ENCODE peak calls at places on chromosomes 13 and 19, in seven cellular contexts. One of them, this sample, is unnamed.

GRCh38 chr19:33399745-33400681 is 26.5 kb downstream of the CEBPG start:
- DNase-seq in AG04449: no peak
- DNase-seq in GM23338: no peak
- DNase-seq in Caco-2: peak
- DNase-seq in LNCaP clone FGC: no peak
- DNase-seq in WERI-Rb-1: no peak
- DNase-seq in adrenal gland: no peak
- DNase-seq in this sample: no peak

GRCh38 chr13:40126301-40127085 is 471.0 kb downstream of the COG6 start:
- DNase-seq in AG04449: no peak
- DNase-seq in WERI-Rb-1: no peak
- DNase-seq in Caco-2: no peak
- DNase-seq in adrenal gland: no peak
- DNase-seq in GM23338: no peak
- DNase-seq in LNCaP clone FGC: no peak
- DNase-seq in this sample: peak

GRCh38 chr13:35478384-35479222 is 2.1 kb upstream of the MAB21L1 start:
- DNase-seq in adrenal gland: peak
- DNase-seq in LNCaP clone FGC: no peak
- DNase-seq in Caco-2: no peak
- DNase-seq in GM23338: peak
- DNase-seq in AG04449: no peak
- DNase-seq in WERI-Rb-1: peak
- DNase-seq in this sample: peak

GRCh38 chr19:40461669-40462221 is 3.8 kb downstream of the BLVRB start:
- DNase-seq in WERI-Rb-1: no peak
- DNase-seq in AG04449: no peak
- DNase-seq in adrenal gland: peak
- DNase-seq in Caco-2: no peak
- DNase-seq in LNCaP clone FGC: peak
- DNase-seq in GM23338: no peak
- DNase-seq in this sample: peak

GRCh38 chr19:42268142-42268703 is 829 bp upstream of the CIC start:
- DNase-seq in WERI-Rb-1: peak
- DNase-seq in GM23338: peak
- DNase-seq in AG04449: peak
- DNase-seq in LNCaP clone FGC: peak
- DNase-seq in adrenal gland: peak
- DNase-seq in Caco-2: peak
- DNase-seq in this sample: peak

GRCh38 chr19:17331254-17331558 is 3.4 kb downstream of the ANO8 start:
- DNase-seq in LNCaP clone FGC: no peak
- DNase-seq in adrenal gland: no peak
- DNase-seq in AG04449: no peak
- DNase-seq in GM23338: no peak
- DNase-seq in WERI-Rb-1: peak
- DNase-seq in Caco-2: no peak
- DNase-seq in this sample: no peak

GRCh38 chr13:46961719-46962118 is 64.9 kb upstream of the HTR2A start:
- DNase-seq in AG04449: peak
- DNase-seq in WERI-Rb-1: no peak
- DNase-seq in Caco-2: no peak
- DNase-seq in GM23338: no peak
- DNase-seq in adrenal gland: no peak
- DNase-seq in LNCaP clone FGC: no peak
- DNase-seq in this sample: peak

GRCh38 chr13:99983401-99984133 is 2.0 kb downstream of the ZIC2 start:
- DNase-seq in Caco-2: no peak
- DNase-seq in GM23338: peak
- DNase-seq in WERI-Rb-1: no peak
- DNase-seq in LNCaP clone FGC: no peak
- DNase-seq in AG04449: no peak
- DNase-seq in adrenal gland: no peak
- DNase-seq in this sample: no peak

GRCh38 chr19:45824531-45825262 is 9.6 kb upstream of the RSPH6A start:
- DNase-seq in Caco-2: no peak
- DNase-seq in adrenal gland: no peak
- DNase-seq in GM23338: no peak
- DNase-seq in WERI-Rb-1: no peak
- DNase-seq in LNCaP clone FGC: no peak
- DNase-seq in AG04449: no peak
- DNase-seq in this sample: no peak

GRCh38 chr13:99352351-99353271 is 45.4 kb upstream of the GPR183 start:
- DNase-seq in GM23338: no peak
- DNase-seq in LNCaP clone FGC: no peak
- DNase-seq in AG04449: no peak
- DNase-seq in Caco-2: no peak
- DNase-seq in WERI-Rb-1: no peak
- DNase-seq in adrenal gland: no peak
- DNase-seq in this sample: no peak

GRCh38 chr13:47539317-47539716 is 461.8 kb downstream of the SUCLA2 start:
- DNase-seq in Caco-2: no peak
- DNase-seq in AG04449: no peak
- DNase-seq in WERI-Rb-1: no peak
- DNase-seq in LNCaP clone FGC: no peak
- DNase-seq in GM23338: no peak
- DNase-seq in adrenal gland: no peak
- DNase-seq in this sample: no peak

GRCh38 chr19:47658431-47659383 is 49.8 kb downstream of the BICRA start:
- DNase-seq in adrenal gland: no peak
- DNase-seq in GM23338: no peak
- DNase-seq in LNCaP clone FGC: no peak
- DNase-seq in Caco-2: peak
- DNase-seq in WERI-Rb-1: peak
- DNase-seq in AG04449: no peak
- DNase-seq in this sample: no peak

GRCh38 chr19:7526093-7526929 is 3.9 kb downstream of the MCOLN1 start:
- DNase-seq in WERI-Rb-1: no peak
- DNase-seq in GM23338: no peak
- DNase-seq in Caco-2: no peak
- DNase-seq in LNCaP clone FGC: no peak
- DNase-seq in adrenal gland: peak
- DNase-seq in AG04449: no peak
- DNase-seq in this sample: no peak

GRCh38 chr13:98454389-98454881 is 122.5 kb downstream of the STK24 start:
- DNase-seq in adrenal gland: no peak
- DNase-seq in GM23338: no peak
- DNase-seq in AG04449: peak
- DNase-seq in LNCaP clone FGC: peak
- DNase-seq in WERI-Rb-1: no peak
- DNase-seq in Caco-2: no peak
- DNase-seq in this sample: no peak

GRCh38 chr19:6639439-6639838 is 30.5 kb downstream of the TNFSF14 start:
- DNase-seq in WERI-Rb-1: no peak
- DNase-seq in Caco-2: no peak
- DNase-seq in LNCaP clone FGC: no peak
- DNase-seq in GM23338: no peak
- DNase-seq in AG04449: no peak
- DNase-seq in adrenal gland: no peak
- DNase-seq in this sample: peak

GRCh38 chr13:61144301-61144700 is 271.3 kb downstream of the PCDH20 start:
- DNase-seq in adrenal gland: no peak
- DNase-seq in Caco-2: no peak
- DNase-seq in AG04449: no peak
- DNase-seq in LNCaP clone FGC: no peak
- DNase-seq in WERI-Rb-1: no peak
- DNase-seq in GM23338: no peak
- DNase-seq in this sample: no peak

GRCh38 chr13:49585220-49586157 is at the start of gene RCBTB1:
- DNase-seq in LNCaP clone FGC: no peak
- DNase-seq in WERI-Rb-1: peak
- DNase-seq in Caco-2: peak
- DNase-seq in adrenal gland: peak
- DNase-seq in GM23338: peak
- DNase-seq in AG04449: no peak
- DNase-seq in this sample: peak

GRCh38 chr19:5090465-5090779 is 121.5 kb downstream of the KDM4B start:
- DNase-seq in LNCaP clone FGC: no peak
- DNase-seq in GM23338: no peak
- DNase-seq in AG04449: no peak
- DNase-seq in adrenal gland: no peak
- DNase-seq in Caco-2: no peak
- DNase-seq in WERI-Rb-1: no peak
- DNase-seq in this sample: no peak

DNA sequence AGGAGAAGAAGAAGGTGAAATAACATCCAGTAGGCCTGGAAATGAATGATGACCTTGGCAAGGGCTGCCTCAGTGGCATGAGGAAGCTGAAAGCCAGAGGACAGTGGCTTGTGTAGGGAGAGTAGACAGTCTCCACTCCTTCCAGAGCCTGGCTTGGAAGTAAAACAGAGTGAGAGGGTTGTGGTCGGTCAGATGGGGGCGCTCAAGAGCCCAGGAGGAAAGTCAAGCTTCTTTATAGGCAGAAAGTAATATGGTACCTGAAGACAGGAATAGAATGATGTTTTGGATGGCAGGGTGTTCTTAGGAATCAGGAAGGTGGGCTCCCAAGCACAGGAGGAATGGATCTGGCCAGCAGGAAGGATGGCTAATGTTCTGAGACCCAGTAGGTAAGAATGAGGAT is 75.1 kb upstream of the TSC22D1 start:
- DNase-seq in GM23338: peak
- DNase-seq in adrenal gland: no peak
- DNase-seq in Caco-2: no peak
- DNase-seq in LNCaP clone FGC: no peak
- DNase-seq in AG04449: no peak
- DNase-seq in WERI-Rb-1: no peak
- DNase-seq in this sample: no peak
- TF ChIP-seq CTCF in GM23338: peak
- TF ChIP-seq CTCF in adrenal gland: no peak
- TF ChIP-seq CTCF in Caco-2: no peak
- TF ChIP-seq CTCF in LNCaP clone FGC: no peak
- TF ChIP-seq CTCF in AG04449: no peak
- TF ChIP-seq CTCF in WERI-Rb-1: no peak
- TF ChIP-seq CTCF in this sample: no peak

GRCh38 chr19:55591555-55591954 is 7.8 kb downstream of the FIZ1 start:
- DNase-seq in AG04449: no peak
- DNase-seq in Caco-2: no peak
- DNase-seq in adrenal gland: no peak
- DNase-seq in WERI-Rb-1: no peak
- DNase-seq in GM23338: peak
- DNase-seq in LNCaP clone FGC: no peak
- DNase-seq in this sample: no peak

GRCh38 chr19:55594996-55595530 is 4.3 kb downstream of the FIZ1 start:
- DNase-seq in GM23338: no peak
- DNase-seq in WERI-Rb-1: no peak
- DNase-seq in adrenal gland: no peak
- DNase-seq in Caco-2: no peak
- DNase-seq in LNCaP clone FGC: no peak
- DNase-seq in AG04449: no peak
- DNase-seq in this sample: no peak

GRCh38 chr19:55592391-55593090 is 6.8 kb downstream of the FIZ1 start:
- DNase-seq in AG04449: no peak
- DNase-seq in GM23338: peak
- DNase-seq in adrenal gland: no peak
- DNase-seq in LNCaP clone FGC: no peak
- DNase-seq in Caco-2: no peak
- DNase-seq in WERI-Rb-1: no peak
- DNase-seq in this sample: no peak

GRCh38 chr19:55590621-55591020 is 8.7 kb downstream of the FIZ1 start:
- DNase-seq in WERI-Rb-1: no peak
- DNase-seq in AG04449: no peak
- DNase-seq in GM23338: peak
- DNase-seq in Caco-2: no peak
- DNase-seq in LNCaP clone FGC: no peak
- DNase-seq in adrenal gland: peak
- DNase-seq in this sample: no peak

GRCh38 chr19:55593096-55593772 is 6.1 kb downstream of the FIZ1 start:
- DNase-seq in LNCaP clone FGC: no peak
- DNase-seq in GM23338: peak
- DNase-seq in WERI-Rb-1: no peak
- DNase-seq in Caco-2: no peak
- DNase-seq in adrenal gland: no peak
- DNase-seq in AG04449: no peak
- DNase-seq in this sample: no peak
- H3K4me3 ChIP-seq in LNCaP clone FGC: no peak
- H3K4me3 ChIP-seq in GM23338: peak
- H3K4me3 ChIP-seq in WERI-Rb-1: no peak
- H3K4me3 ChIP-seq in Caco-2: no peak
- H3K4me3 ChIP-seq in adrenal gland: no peak
- H3K4me3 ChIP-seq in AG04449: no peak
- H3K4me3 ChIP-seq in this sample: no peak

GRCh38 chr13:113367020-113367560 is 3.2 kb upstream of the GRTP1 start:
- DNase-seq in Caco-2: no peak
- DNase-seq in WERI-Rb-1: no peak
- DNase-seq in GM23338: no peak
- DNase-seq in LNCaP clone FGC: no peak
- DNase-seq in AG04449: no peak
- DNase-seq in adrenal gland: no peak
- DNase-seq in this sample: no peak

GRCh38 chr13:113371061-113371460 is 7.1 kb upstream of the GRTP1 start:
- DNase-seq in AG04449: no peak
- DNase-seq in adrenal gland: no peak
- DNase-seq in LNCaP clone FGC: no peak
- DNase-seq in Caco-2: no peak
- DNase-seq in GM23338: no peak
- DNase-seq in WERI-Rb-1: no peak
- DNase-seq in this sample: no peak

GRCh38 chr13:113367771-113368170 is 3.8 kb upstream of the GRTP1 start:
- DNase-seq in GM23338: no peak
- DNase-seq in Caco-2: no peak
- DNase-seq in adrenal gland: no peak
- DNase-seq in AG04449: no peak
- DNase-seq in WERI-Rb-1: no peak
- DNase-seq in LNCaP clone FGC: no peak
- DNase-seq in this sample: no peak

GRCh38 chr13:113369881-113370280 is 6.0 kb upstream of the GRTP1 start:
- DNase-seq in AG04449: no peak
- DNase-seq in WERI-Rb-1: no peak
- DNase-seq in Caco-2: no peak
- DNase-seq in LNCaP clone FGC: no peak
- DNase-seq in adrenal gland: no peak
- DNase-seq in GM23338: no peak
- DNase-seq in this sample: no peak

GRCh38 chr13:113369189-113369588 is 5.3 kb upstream of the GRTP1 start:
- DNase-seq in LNCaP clone FGC: no peak
- DNase-seq in GM23338: no peak
- DNase-seq in adrenal gland: no peak
- DNase-seq in WERI-Rb-1: no peak
- DNase-seq in AG04449: no peak
- DNase-seq in Caco-2: no peak
- DNase-seq in this sample: no peak
- TF ChIP-seq CTCF in LNCaP clone FGC: no peak
- TF ChIP-seq CTCF in GM23338: no peak
- TF ChIP-seq CTCF in adrenal gland: no peak
- TF ChIP-seq CTCF in WERI-Rb-1: no peak
- TF ChIP-seq CTCF in AG04449: no peak
- TF ChIP-seq CTCF in Caco-2: no peak
- TF ChIP-seq CTCF in this sample: no peak

DNA sequence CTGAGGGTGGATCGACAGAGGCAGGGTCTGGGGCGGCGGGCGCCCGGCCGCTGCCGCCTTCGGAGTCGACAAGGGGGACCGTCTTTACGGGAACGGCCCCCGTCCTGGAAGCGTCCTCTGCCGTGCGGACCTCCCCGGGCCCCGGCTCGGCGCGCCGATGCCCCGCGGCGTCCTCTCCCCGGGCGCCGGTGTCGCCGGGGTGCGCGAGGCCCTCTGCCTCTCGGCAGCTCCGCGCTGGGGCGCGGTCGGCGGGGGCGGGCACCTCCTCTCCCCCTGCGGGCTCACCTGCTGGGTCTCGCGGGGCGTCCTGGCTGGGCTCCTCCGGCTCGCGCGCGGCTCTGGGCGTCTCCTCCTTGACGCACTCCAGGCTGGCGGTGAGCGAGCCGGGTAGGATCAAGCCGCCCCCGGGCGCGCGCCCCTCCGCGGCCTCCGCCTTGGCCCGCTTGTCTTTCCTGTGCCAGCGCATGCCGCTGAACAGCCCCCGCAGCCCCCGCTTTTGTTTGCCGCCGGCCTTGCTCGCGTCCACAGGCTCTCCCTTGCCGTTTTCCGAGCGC is 1.5 kb downstream of the AMER2 start:
- DNase-seq in adrenal gland: no peak
- DNase-seq in Caco-2: no peak
- DNase-seq in AG04449: no peak
- DNase-seq in LNCaP clone FGC: no peak
- DNase-seq in GM23338: peak
- DNase-seq in WERI-Rb-1: peak
- DNase-seq in this sample: no peak
- H3K4me3 ChIP-seq in adrenal gland: peak
- H3K4me3 ChIP-seq in Caco-2: no peak
- H3K4me3 ChIP-seq in AG04449: no peak
- H3K4me3 ChIP-seq in LNCaP clone FGC: no peak
- H3K4me3 ChIP-seq in GM23338: peak
- H3K4me3 ChIP-seq in WERI-Rb-1: peak
- H3K4me3 ChIP-seq in this sample: peak